ENCODE peak calls at places on chromosomes 16 and 17, in ten cellular contexts. One of them, this sample, is unnamed.

GRCh38 chr17:15185625-15185991 is 79.5 kb downstream of the PMP22 start:
- DNase-seq in fibroblast of pulmonary artery: peak
- DNase-seq in ovary: no peak
- DNase-seq in cardiac muscle cell: peak
- DNase-seq in K562: no peak
- DNase-seq in fibroblast of mammary gland: peak
- DNase-seq in A549: no peak
- DNase-seq in body of pancreas: peak
- DNase-seq in NB4: peak
- DNase-seq in GM23338: no peak
- DNase-seq in this sample: peak

GRCh38 chr17:78384479-78385175 is 6.2 kb downstream of the PGS1 start:
- DNase-seq in fibroblast of pulmonary artery: no peak
- DNase-seq in ovary: no peak
- DNase-seq in cardiac muscle cell: no peak
- DNase-seq in K562: no peak
- DNase-seq in fibroblast of mammary gland: no peak
- DNase-seq in A549: no peak
- DNase-seq in body of pancreas: no peak
- DNase-seq in NB4: no peak
- DNase-seq in GM23338: no peak
- DNase-seq in this sample: no peak

GRCh38 chr17:5203908-5204294 is 12.2 kb upstream of the ZNF594 start:
- DNase-seq in fibroblast of pulmonary artery: peak
- DNase-seq in ovary: no peak
- DNase-seq in cardiac muscle cell: no peak
- DNase-seq in K562: no peak
- DNase-seq in fibroblast of mammary gland: peak
- DNase-seq in A549: no peak
- DNase-seq in body of pancreas: no peak
- DNase-seq in NB4: no peak
- DNase-seq in GM23338: no peak
- DNase-seq in this sample: peak

GRCh38 chr17:44523672-44523972 is 20.4 kb upstream of the GPATCH8 start:
- DNase-seq in fibroblast of pulmonary artery: no peak
- DNase-seq in ovary: no peak
- DNase-seq in cardiac muscle cell: no peak
- DNase-seq in K562: no peak
- DNase-seq in fibroblast of mammary gland: no peak
- DNase-seq in A549: no peak
- DNase-seq in body of pancreas: no peak
- DNase-seq in NB4: no peak
- DNase-seq in GM23338: no peak
- DNase-seq in this sample: no peak

GRCh38 chr17:55420776-55421178 is 858 bp downstream of the MMD start:
- DNase-seq in fibroblast of pulmonary artery: no peak
- DNase-seq in ovary: peak
- DNase-seq in cardiac muscle cell: peak
- DNase-seq in K562: peak
- DNase-seq in fibroblast of mammary gland: peak
- DNase-seq in A549: peak
- DNase-seq in body of pancreas: peak
- DNase-seq in NB4: peak
- DNase-seq in GM23338: peak
- DNase-seq in this sample: peak

GRCh38 chr16:89316701-89317100 is 99.2 kb downstream of the ZNF778 start:
- DNase-seq in fibroblast of pulmonary artery: no peak
- DNase-seq in ovary: no peak
- DNase-seq in cardiac muscle cell: no peak
- DNase-seq in K562: no peak
- DNase-seq in fibroblast of mammary gland: no peak
- DNase-seq in A549: no peak
- DNase-seq in body of pancreas: no peak
- DNase-seq in NB4: no peak
- DNase-seq in GM23338: no peak
- DNase-seq in this sample: no peak

GRCh38 chr17:7443499-7444485 is 1.1 kb upstream of the CHRNB1 start:
- DNase-seq in fibroblast of pulmonary artery: peak
- DNase-seq in ovary: no peak
- DNase-seq in cardiac muscle cell: no peak
- DNase-seq in K562: no peak
- DNase-seq in fibroblast of mammary gland: peak
- DNase-seq in A549: no peak
- DNase-seq in body of pancreas: no peak
- DNase-seq in NB4: no peak
- DNase-seq in GM23338: no peak
- DNase-seq in this sample: no peak

GRCh38 chr16:18800674-18801196 is 614 bp downstream of the ARL6IP1 start:
- DNase-seq in fibroblast of pulmonary artery: peak
- DNase-seq in ovary: no peak
- DNase-seq in cardiac muscle cell: no peak
- DNase-seq in K562: peak
- DNase-seq in fibroblast of mammary gland: peak
- DNase-seq in A549: no peak
- DNase-seq in body of pancreas: no peak
- DNase-seq in NB4: peak
- DNase-seq in GM23338: peak
- DNase-seq in this sample: peak

GRCh38 chr16:16163109-16163508 is 60.2 kb downstream of the ABCC6 start:
- DNase-seq in fibroblast of pulmonary artery: no peak
- DNase-seq in ovary: no peak
- DNase-seq in cardiac muscle cell: no peak
- DNase-seq in K562: no peak
- DNase-seq in fibroblast of mammary gland: no peak
- DNase-seq in A549: no peak
- DNase-seq in body of pancreas: no peak
- DNase-seq in NB4: no peak
- DNase-seq in GM23338: no peak
- DNase-seq in this sample: no peak

GRCh38 chr16:2835638-2836493 is 5.8 kb downstream of the ZG16B start:
- DNase-seq in fibroblast of pulmonary artery: peak
- DNase-seq in ovary: no peak
- DNase-seq in cardiac muscle cell: peak
- DNase-seq in K562: no peak
- DNase-seq in fibroblast of mammary gland: peak
- DNase-seq in A549: peak
- DNase-seq in body of pancreas: peak
- DNase-seq in NB4: peak
- DNase-seq in GM23338: peak
- DNase-seq in this sample: peak

GRCh38 chr16:69243479-69243878 is 56.5 kb downstream of the SNTB2 start:
- DNase-seq in fibroblast of pulmonary artery: peak
- DNase-seq in ovary: no peak
- DNase-seq in cardiac muscle cell: no peak
- DNase-seq in K562: no peak
- DNase-seq in fibroblast of mammary gland: peak
- DNase-seq in A549: no peak
- DNase-seq in body of pancreas: no peak
- DNase-seq in NB4: no peak
- DNase-seq in GM23338: no peak
- DNase-seq in this sample: peak

GRCh38 chr17:63946440-63947363 is 14.6 kb upstream of the CD79B start:
- DNase-seq in fibroblast of pulmonary artery: peak
- DNase-seq in ovary: peak
- DNase-seq in cardiac muscle cell: peak
- DNase-seq in K562: peak
- DNase-seq in fibroblast of mammary gland: peak
- DNase-seq in A549: peak
- DNase-seq in body of pancreas: peak
- DNase-seq in NB4: peak
- DNase-seq in GM23338: peak
- DNase-seq in this sample: peak

GRCh38 chr17:42980274-42980765 is at the start of gene RUNDC1:
- DNase-seq in fibroblast of pulmonary artery: peak
- DNase-seq in ovary: peak
- DNase-seq in cardiac muscle cell: peak
- DNase-seq in K562: peak
- DNase-seq in fibroblast of mammary gland: peak
- DNase-seq in A549: peak
- DNase-seq in body of pancreas: peak
- DNase-seq in NB4: peak
- DNase-seq in GM23338: peak
- DNase-seq in this sample: peak

GRCh38 chr16:10566613-10567012 is 13.8 kb downstream of the EMP2 start:
- DNase-seq in fibroblast of pulmonary artery: no peak
- DNase-seq in ovary: no peak
- DNase-seq in cardiac muscle cell: no peak
- DNase-seq in K562: no peak
- DNase-seq in fibroblast of mammary gland: no peak
- DNase-seq in A549: no peak
- DNase-seq in body of pancreas: no peak
- DNase-seq in NB4: peak
- DNase-seq in GM23338: peak
- DNase-seq in this sample: no peak

GRCh38 chr16:84181144-84181915 is 5.5 kb downstream of the TAF1C start:
- DNase-seq in fibroblast of pulmonary artery: no peak
- DNase-seq in ovary: no peak
- DNase-seq in cardiac muscle cell: no peak
- DNase-seq in K562: no peak
- DNase-seq in fibroblast of mammary gland: no peak
- DNase-seq in A549: no peak
- DNase-seq in body of pancreas: no peak
- DNase-seq in NB4: no peak
- DNase-seq in GM23338: no peak
- DNase-seq in this sample: no peak

DNA sequence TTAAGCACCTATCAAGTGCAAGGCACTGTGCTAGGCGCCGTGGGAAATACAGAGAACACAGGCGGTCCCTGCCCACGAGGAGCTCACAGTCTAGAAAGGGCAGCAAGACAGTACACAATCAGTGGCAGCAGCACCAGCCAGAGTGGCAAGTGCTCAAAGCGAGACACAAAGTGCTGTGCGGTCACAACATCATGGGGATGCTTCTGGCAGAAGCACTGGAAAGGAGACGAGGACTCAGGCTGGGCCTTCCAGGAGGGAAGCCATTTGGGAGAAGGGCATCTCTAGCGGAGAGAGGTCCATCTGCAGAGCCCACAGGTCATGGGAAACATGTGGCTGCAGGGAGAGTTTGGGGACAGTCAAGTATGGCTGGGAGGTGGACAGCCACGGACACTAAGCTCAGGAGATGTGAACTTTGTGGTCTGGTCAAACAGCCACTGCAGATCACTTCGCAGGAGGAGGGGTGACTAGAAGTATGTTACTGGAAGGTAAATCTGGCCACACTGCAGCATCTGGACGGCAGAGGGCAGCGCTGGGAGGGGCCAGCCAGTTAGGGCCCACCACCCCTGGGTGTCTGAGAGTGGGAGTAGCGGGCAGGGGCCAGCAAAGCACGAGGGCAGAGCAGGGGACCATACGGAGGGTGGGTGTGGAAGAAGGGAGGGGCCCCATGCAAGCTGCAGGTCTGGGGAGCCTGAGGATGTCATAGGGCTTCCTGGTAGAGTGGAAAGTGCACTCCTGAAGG is 71.1 kb downstream of the N4BP1 start:
- DNase-seq in fibroblast of pulmonary artery: no peak
- DNase-seq in ovary: no peak
- DNase-seq in cardiac muscle cell: peak
- DNase-seq in K562: peak
- DNase-seq in fibroblast of mammary gland: no peak
- DNase-seq in A549: no peak
- DNase-seq in body of pancreas: no peak
- DNase-seq in NB4: no peak
- DNase-seq in GM23338: peak
- DNase-seq in this sample: peak
- TF ChIP-seq CTCF in fibroblast of pulmonary artery: peak
- TF ChIP-seq CTCF in ovary: no peak
- TF ChIP-seq CTCF in cardiac muscle cell: peak
- TF ChIP-seq CTCF in K562: peak
- TF ChIP-seq CTCF in fibroblast of mammary gland: peak
- TF ChIP-seq CTCF in A549: peak
- TF ChIP-seq CTCF in body of pancreas: peak
- TF ChIP-seq CTCF in NB4: peak
- TF ChIP-seq CTCF in GM23338: peak
- TF ChIP-seq CTCF in this sample: peak

DNA sequence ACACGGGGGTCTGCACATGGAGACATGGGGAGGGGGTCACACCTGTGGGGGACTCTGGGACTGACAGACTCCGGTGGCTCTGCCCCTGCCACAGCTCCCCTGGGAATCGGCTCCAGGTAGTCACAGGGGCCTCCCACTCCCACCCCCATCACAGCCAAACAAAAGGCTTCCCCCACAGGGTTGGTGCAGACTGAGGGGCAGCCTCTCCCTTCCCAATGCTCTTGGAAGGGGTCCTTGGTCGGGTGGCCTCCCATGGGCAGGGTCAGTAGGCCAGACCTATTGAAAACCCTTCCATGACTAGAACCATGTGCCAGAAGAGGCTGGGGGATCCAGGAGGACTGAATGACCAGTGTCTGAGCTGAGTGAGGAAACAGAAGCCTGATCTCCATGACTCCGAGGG is 28.7 kb downstream of the TK2 start:
- DNase-seq in fibroblast of pulmonary artery: no peak
- DNase-seq in ovary: no peak
- DNase-seq in cardiac muscle cell: no peak
- DNase-seq in K562: no peak
- DNase-seq in fibroblast of mammary gland: no peak
- DNase-seq in A549: no peak
- DNase-seq in body of pancreas: no peak
- DNase-seq in NB4: no peak
- DNase-seq in GM23338: no peak
- DNase-seq in this sample: no peak
- H3K4me3 ChIP-seq in fibroblast of pulmonary artery: no peak
- H3K4me3 ChIP-seq in ovary: no peak
- H3K4me3 ChIP-seq in cardiac muscle cell: no peak
- H3K4me3 ChIP-seq in K562: no peak
- H3K4me3 ChIP-seq in fibroblast of mammary gland: no peak
- H3K4me3 ChIP-seq in A549: no peak
- H3K4me3 ChIP-seq in body of pancreas: no peak
- H3K4me3 ChIP-seq in NB4: no peak
- H3K4me3 ChIP-seq in GM23338: no peak
- H3K4me3 ChIP-seq in this sample: no peak

GRCh38 chr17:29090746-29091395 is 47.9 kb downstream of the PIPOX start:
- DNase-seq in fibroblast of pulmonary artery: no peak
- DNase-seq in ovary: no peak
- DNase-seq in cardiac muscle cell: no peak
- DNase-seq in K562: no peak
- DNase-seq in fibroblast of mammary gland: no peak
- DNase-seq in A549: no peak
- DNase-seq in body of pancreas: no peak
- DNase-seq in NB4: no peak
- DNase-seq in GM23338: no peak
- DNase-seq in this sample: no peak
- TF ChIP-seq CTCF in fibroblast of pulmonary artery: no peak
- TF ChIP-seq CTCF in ovary: no peak
- TF ChIP-seq CTCF in cardiac muscle cell: no peak
- TF ChIP-seq CTCF in K562: no peak
- TF ChIP-seq CTCF in fibroblast of mammary gland: no peak
- TF ChIP-seq CTCF in A549: no peak
- TF ChIP-seq CTCF in body of pancreas: no peak
- TF ChIP-seq CTCF in NB4: no peak
- TF ChIP-seq CTCF in GM23338: no peak
- TF ChIP-seq CTCF in this sample: no peak

DNA sequence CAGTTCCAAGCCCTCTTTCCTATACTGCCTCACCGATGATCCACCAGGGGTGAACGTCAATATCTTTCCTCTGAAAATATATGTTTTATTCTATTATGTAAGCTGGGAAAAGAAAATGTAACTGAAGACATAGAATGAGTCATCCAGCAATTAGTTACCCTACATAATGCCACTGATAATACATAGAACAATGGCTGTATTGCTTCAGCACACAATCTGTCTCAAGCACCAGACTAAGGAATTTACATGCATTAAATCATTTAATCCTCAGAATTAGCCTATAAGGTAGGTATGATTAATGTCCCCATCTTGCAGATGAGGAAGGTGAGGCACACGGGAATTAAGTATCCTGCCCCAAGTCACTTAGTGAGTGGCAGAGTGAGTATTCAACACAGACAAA is 472.8 kb downstream of the TOX3 start:
- DNase-seq in fibroblast of pulmonary artery: no peak
- DNase-seq in ovary: no peak
- DNase-seq in cardiac muscle cell: no peak
- DNase-seq in K562: no peak
- DNase-seq in fibroblast of mammary gland: no peak
- DNase-seq in A549: no peak
- DNase-seq in body of pancreas: no peak
- DNase-seq in NB4: no peak
- DNase-seq in GM23338: no peak
- DNase-seq in this sample: no peak
- H3K4me3 ChIP-seq in fibroblast of pulmonary artery: no peak
- H3K4me3 ChIP-seq in ovary: no peak
- H3K4me3 ChIP-seq in cardiac muscle cell: no peak
- H3K4me3 ChIP-seq in K562: no peak
- H3K4me3 ChIP-seq in fibroblast of mammary gland: no peak
- H3K4me3 ChIP-seq in A549: no peak
- H3K4me3 ChIP-seq in body of pancreas: no peak
- H3K4me3 ChIP-seq in NB4: no peak
- H3K4me3 ChIP-seq in GM23338: no peak
- H3K4me3 ChIP-seq in this sample: no peak

This sample was measured in fibroblast of villous mesenchyme.